ENCODE peak calls at places on chromosomes 5 and 9, in eight cellular contexts. F is fibroblast of mammary gland, Z is fibroblast of pulmonary artery, H is dorsolateral prefrontal cortex, D is prostate gland, T is B cell, A is astrocyte of the spinal cord, B is neural crest cell. M is an unnamed sample.

GRCh38 chr5:84642795-84643194 is 258.1 kb upstream of the EDIL3 start:
- DNase-seq in A (peak), H (no peak), T (no peak), B (no peak), F (peak), D (no peak), Z (peak), M (no peak)

GRCh38 chr5:107275333-107275732 is 395.4 kb downstream of the EFNA5 start:
- DNase-seq in F (no peak), A (no peak), D (no peak), Z (no peak), B (no peak), T (no peak), H (no peak), M (no peak)

GRCh38 chr5:179377421-179378115 is 32.3 kb upstream of the ADAMTS2 start:
- DNase-seq in Z (no peak), B (no peak), F (no peak), D (no peak), H (no peak), A (no peak), T (peak), M (no peak)

GRCh38 chr9:136403915-136404800 is 4.2 kb upstream of the SNAPC4 start:
- DNase-seq in A (no peak), F (no peak), H (no peak), Z (no peak), T (no peak), B (no peak), D (no peak), M (no peak)

GRCh38 chr5:78236046-78236445 is 58.5 kb downstream of the AP3B1 start:
- DNase-seq in H (no peak), F (no peak), T (no peak), A (no peak), Z (no peak), D (no peak), B (no peak), M (no peak)

GRCh38 chr5:72509401-72509800 is 2.2 kb upstream of the ZNF366 start:
- DNase-seq in B (no peak), F (no peak), T (no peak), A (no peak), D (no peak), Z (no peak), H (peak), M (no peak)

GRCh38 chr5:153965102-153965645 is 73.5 kb downstream of the FAM114A2 start:
- DNase-seq in A (peak), T (peak), H (peak), D (no peak), B (peak), F (peak), Z (peak), M (peak)

GRCh38 chr9:331197-331596 is 116.5 kb downstream of the DOCK8 start:
- DNase-seq in Z (no peak), H (no peak), T (no peak), F (no peak), B (no peak), D (no peak), A (no peak), M (no peak)

GRCh38 chr9:125513634-125514413 is 193.2 kb downstream of the MAPKAP1 start:
- DNase-seq in A (peak), B (no peak), Z (peak), H (no peak), D (peak), T (no peak), F (peak), M (no peak)

GRCh38 chr5:167792538-167792937 is 498.9 kb upstream of the WWC1 start:
- DNase-seq in A (peak), D (no peak), F (no peak), B (no peak), T (no peak), Z (no peak), H (no peak), M (no peak)

GRCh38 chr5:138053554-138053953 is 20.7 kb upstream of the FAM13B start:
- DNase-seq in B (no peak), F (no peak), D (no peak), H (no peak), T (no peak), Z (no peak), A (no peak), M (no peak)

GRCh38 chr5:125575561-125576504 is 829.4 kb upstream of the ZNF608 start:
- DNase-seq in T (no peak), A (peak), F (no peak), D (no peak), Z (no peak), H (peak), B (peak), M (no peak)

GRCh38 chr9:138078846-138079245 is 201.3 kb downstream of the CACNA1B start:
- DNase-seq in F (no peak), D (no peak), A (no peak), H (peak), T (peak), Z (no peak), B (no peak), M (no peak)

GRCh38 chr5:157718529-157718928 is 12.7 kb upstream of the THG1L start:
- DNase-seq in T (peak), H (no peak), B (no peak), F (peak), Z (peak), A (peak), D (no peak), M (no peak)

GRCh38 chr9:136545966-136546696 is at the start of gene NOTCH1:
- DNase-seq in A (peak), D (peak), T (peak), Z (peak), H (peak), B (peak), F (peak), M (peak)

GRCh38 chr5:7015586-7016256 is 302.5 kb downstream of the TENT4A start:
- DNase-seq in H (no peak), D (no peak), T (no peak), F (no peak), A (no peak), B (no peak), Z (no peak), M (no peak)
- TF ChIP-seq CTCF in H (no peak), D (no peak), T (no peak), F (no peak), A (no peak), B (peak), Z (no peak), M (no peak)

GRCh38 chr9:134135343-134136116 is at the start of gene WDR5:
- DNase-seq in A (peak), H (peak), Z (peak), F (peak), B (peak), D (peak), T (peak), M (peak)
- TF ChIP-seq CTCF in A (peak), H (peak), Z (peak), F (no peak), B (peak), D (no peak), T (peak), M (no peak)

DNA sequence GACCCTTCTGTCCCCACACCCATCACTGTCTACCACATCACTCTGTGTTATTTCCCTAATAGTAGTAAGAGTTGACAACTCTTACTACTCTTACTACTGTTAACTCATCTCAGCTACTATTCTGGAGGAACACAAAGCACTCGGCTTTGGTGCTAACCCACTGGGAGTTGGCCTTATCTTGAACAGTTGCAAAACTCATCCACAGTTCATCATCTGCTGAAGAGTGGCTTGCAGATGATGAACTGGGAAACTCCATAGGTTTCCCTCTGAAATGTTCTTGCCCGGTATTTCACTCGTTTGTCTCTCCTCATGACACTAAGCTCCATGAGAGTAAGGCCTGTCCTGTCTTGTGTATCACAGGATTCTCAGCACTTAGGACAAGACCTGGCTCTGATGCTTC is 221.4 kb downstream of the NR3C1 start:
- DNase-seq in F (no peak), B (no peak), D (no peak), Z (peak), A (no peak), H (no peak), T (no peak), M (no peak)
- TF ChIP-seq CTCF in F (no peak), B (no peak), D (no peak), Z (no peak), A (no peak), H (no peak), T (no peak), M (no peak)

GRCh38 chr5:14665949-14666741 is 1.6 kb downstream of the OTULIN start:
- DNase-seq in F (peak), T (peak), B (no peak), A (no peak), Z (peak), H (no peak), D (peak), M (no peak)
- TF ChIP-seq CTCF in F (no peak), T (peak), B (peak), A (no peak), Z (peak), H (no peak), D (no peak), M (no peak)

GRCh38 chr9:124311283-124311682 is 53.5 kb downstream of the NEK6 start:
- DNase-seq in H (no peak), F (no peak), A (no peak), T (no peak), D (no peak), Z (no peak), B (no peak), M (no peak)
- TF ChIP-seq CTCF in H (no peak), F (no peak), A (no peak), T (no peak), D (no peak), Z (no peak), B (no peak), M (no peak)

DNA sequence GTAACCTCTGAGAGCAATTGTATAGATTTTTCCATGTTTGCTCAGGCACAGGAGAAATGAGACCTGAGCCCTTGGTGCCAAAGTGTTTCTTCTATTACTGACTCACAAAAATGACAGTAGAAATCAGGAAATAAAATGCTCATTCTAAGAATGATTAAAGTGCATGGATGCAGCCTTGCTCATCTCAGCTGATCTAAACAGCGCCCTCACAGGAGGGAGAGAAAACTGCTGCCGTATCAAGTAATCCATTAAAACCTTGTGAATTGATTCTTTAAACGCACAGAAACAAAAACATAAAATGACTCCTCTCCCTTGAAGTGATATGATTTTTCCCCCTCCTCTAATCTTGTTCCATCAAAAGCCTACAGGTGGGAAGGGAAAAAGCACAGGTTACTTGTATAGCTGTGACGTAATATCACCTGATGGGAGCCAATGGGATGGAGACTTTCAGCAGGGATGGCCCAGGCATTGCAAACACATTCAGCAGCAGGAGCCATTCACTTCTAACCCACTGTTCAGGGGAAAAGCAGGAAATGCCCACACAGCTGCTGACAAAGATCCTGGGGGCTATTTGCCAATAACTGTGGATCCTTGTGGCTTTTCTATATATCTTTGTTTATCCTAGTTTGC is 76.7 kb downstream of the PLCXD3 start:
- DNase-seq in H (no peak), T (no peak), Z (no peak), D (no peak), A (no peak), F (peak), B (no peak), M (no peak)
- TF ChIP-seq CTCF in H (peak), T (peak), Z (peak), D (no peak), A (peak), F (peak), B (peak), M (peak)

M was measured in D721Med.